ENCODE peak calls at places on chromosomes 11 and 22, in ten cellular contexts. K, J, H, D, V, X, R, F, C and N are unnamed samples. For H3K4me1, the result is how much of the 10 kb centered on the place peaks cover.

GRCh38 chr22:20996031-20996410 is 5.9 kb downstream of the THAP7 start:
- DNase-seq in K (no peak), J (no peak), H (no peak), D (no peak), V (no peak), X (no peak), R (no peak), F (no peak), C (no peak), N (no peak)

GRCh38 chr11:103673773-103674172 is 362.7 kb upstream of the DDI1 start:
- DNase-seq in K (no peak), J (no peak), H (no peak), D (no peak), V (no peak), X (no peak), R (peak), F (no peak), C (peak), N (no peak)

GRCh38 chr11:99015634-99016454 is 4.9 kb upstream of the CNTN5 start:
- DNase-seq in K (no peak), J (peak), H (peak), D (no peak), V (peak), X (no peak), R (peak), F (no peak), C (peak), N (no peak)

GRCh38 chr22:44395116-44396005 is 82.6 kb upstream of the SHISAL1 start:
- DNase-seq in K (no peak), J (no peak), H (no peak), D (no peak), V (no peak), X (peak), R (no peak), F (no peak), C (no peak), N (no peak)

GRCh38 chr11:89487016-89487415 is 4.2 kb downstream of the NOX4 start:
- DNase-seq in K (no peak), J (no peak), H (no peak), D (no peak), V (no peak), X (no peak), R (no peak), F (no peak), C (peak), N (no peak)

GRCh38 chr11:85844439-85845051 is 10.6 kb upstream of the CCDC83 start:
- DNase-seq in K (no peak), J (no peak), H (peak), D (no peak), V (no peak), X (no peak), R (no peak), F (no peak), C (peak), N (no peak)

GRCh38 chr11:43904737-43905515 is 24.3 kb downstream of the ALKBH3 start:
- DNase-seq in K (no peak), J (no peak), H (peak), D (no peak), V (no peak), X (no peak), R (peak), F (no peak), C (peak), N (no peak)

GRCh38 chr11:92453055-92453454 is 228.4 kb downstream of the FAT3 start:
- DNase-seq in K (no peak), J (no peak), H (peak), D (no peak), V (no peak), X (no peak), R (peak), F (no peak), C (peak), N (no peak)

GRCh38 chr11:75813622-75814039 is 1.4 kb upstream of the UVRAG start:
- DNase-seq in K (no peak), J (no peak), H (peak), D (no peak), V (no peak), X (no peak), R (no peak), F (no peak), C (peak), N (no peak)

GRCh38 chr11:80702264-80702663 is 1261.4 kb upstream of the TENM4 start:
- DNase-seq in K (no peak), J (no peak), H (peak), D (no peak), V (no peak), X (no peak), R (no peak), F (no peak), C (no peak), N (no peak)

GRCh38 chr11:117936973-117937372 is 7.8 kb upstream of the TMPRSS13 start:
- DNase-seq in K (no peak), J (no peak), H (no peak), D (no peak), V (no peak), X (no peak), R (no peak), F (no peak), C (no peak), N (no peak)

GRCh38 chr22:26921726-26922125 is 264.3 kb downstream of the MIAT start:
- DNase-seq in K (no peak), J (no peak), H (no peak), D (no peak), V (no peak), X (no peak), R (no peak), F (no peak), C (no peak), N (no peak)

GRCh38 chr11:35629914-35630313 is 11.7 kb downstream of the FJX1 start:
- DNase-seq in K (no peak), J (no peak), H (peak), D (no peak), V (no peak), X (peak), R (peak), F (no peak), C (peak), N (no peak)

GRCh38 chr11:44030276-44030932 is 17.4 kb upstream of the ACCSL start:
- DNase-seq in K (no peak), J (peak), H (no peak), D (no peak), V (peak), X (peak), R (peak), F (peak), C (peak), N (peak)

GRCh38 chr11:67300756-67301312 is 2.5 kb upstream of the SSH3 start:
- DNase-seq in K (no peak), J (no peak), H (no peak), D (no peak), V (no peak), X (no peak), R (no peak), F (peak), C (no peak), N (no peak)

GRCh38 chr11:118658372-118659313 is 20.8 kb downstream of the TREH start:
- DNase-seq in K (no peak), J (no peak), H (no peak), D (no peak), V (no peak), X (no peak), R (peak), F (no peak), C (peak), N (no peak)

GRCh38 chr11:25794804-25795203 is 537.1 kb upstream of the ANO3 start:
- DNase-seq in K (no peak), J (no peak), H (no peak), D (no peak), V (no peak), X (no peak), R (no peak), F (no peak), C (no peak), N (no peak)

GRCh38 chr11:117998664-117999353 is 12.6 kb downstream of the IL10RA start:
- DNase-seq in K (no peak), J (no peak), H (no peak), D (no peak), V (no peak), X (no peak), R (no peak), F (no peak), C (no peak), N (no peak)

GRCh38 chr11:68546555-68546954 is 86.0 kb downstream of the PPP6R3 start:
- DNase-seq in K (no peak), J (no peak), H (no peak), D (no peak), V (no peak), X (no peak), R (no peak), F (no peak), C (peak), N (no peak)

GRCh38 chr11:77081976-77082836 is 15.4 kb downstream of the CAPN5 start:
- DNase-seq in K (no peak), J (no peak), H (no peak), D (no peak), V (no peak), X (peak), R (no peak), F (peak), C (no peak), N (no peak)

GRCh38 chr22:43827926-43828710 is 16.0 kb upstream of the EFCAB6 start:
- DNase-seq in K (no peak), J (no peak), H (no peak), D (no peak), V (no peak), X (peak), R (no peak), F (no peak), C (peak), N (no peak)

GRCh38 chr11:75032550-75032935 is 43.8 kb downstream of the NEU3 start:
- DNase-seq in K (no peak), J (no peak), H (no peak), D (no peak), V (no peak), X (no peak), R (no peak), F (no peak), C (no peak), N (no peak)

GRCh38 chr11:43852057-43852636 is 28.5 kb upstream of the ALKBH3 start:
- DNase-seq in K (peak), J (peak), H (peak), D (peak), V (peak), X (peak), R (peak), F (peak), C (peak), N (peak)

GRCh38 chr11:35943761-35944502 is at the start of gene LDLRAD3:
- DNase-seq in K (peak), J (peak), H (peak), D (peak), V (peak), X (peak), R (peak), F (peak), C (peak), N (peak)

GRCh38 chr11:69382131-69383128 is 88.5 kb downstream of the MYEOV start:
- DNase-seq in K (no peak), J (no peak), H (no peak), D (no peak), V (no peak), X (peak), R (peak), F (peak), C (peak), N (peak)

GRCh38 chr11:88644724-88645123 is 307.2 kb upstream of the CTSC start:
- DNase-seq in K (no peak), J (no peak), H (no peak), D (no peak), V (no peak), X (no peak), R (no peak), F (no peak), C (no peak), N (no peak)

GRCh38 chr11:130602700-130603584 is 154.5 kb downstream of the ADAMTS15 start:
- DNase-seq in K (no peak), J (no peak), H (no peak), D (no peak), V (no peak), X (no peak), R (no peak), F (no peak), C (no peak), N (no peak)

GRCh38 chr11:818396-819128 is at the start of gene PNPLA2:
- DNase-seq in K (no peak), J (no peak), H (peak), D (no peak), V (no peak), X (no peak), R (peak), F (peak), C (peak), N (no peak)

GRCh38 chr22:26139320-26139719 is 29.9 kb upstream of the SEZ6L start:
- DNase-seq in K (no peak), J (no peak), H (peak), D (no peak), V (no peak), X (no peak), R (no peak), F (no peak), C (no peak), N (peak)

GRCh38 chr11:94519478-94520084 is 7.3 kb downstream of the C11orf97 start:
- DNase-seq in K (no peak), J (peak), H (no peak), D (no peak), V (peak), X (no peak), R (peak), F (no peak), C (peak), N (no peak)

GRCh38 chr11:116871248-116871647 is 33.8 kb upstream of the APOA1 start:
- DNase-seq in K (no peak), J (no peak), H (peak), D (no peak), V (no peak), X (no peak), R (peak), F (no peak), C (peak), N (peak)

GRCh38 chr11:101862410-101863233 is 52.2 kb upstream of the CEP126 start:
- DNase-seq in K (no peak), J (peak), H (peak), D (no peak), V (peak), X (no peak), R (peak), F (no peak), C (peak), N (no peak)

GRCh38 chr11:101864098-101864497 is 50.7 kb upstream of the CEP126 start:
- DNase-seq in K (no peak), J (no peak), H (no peak), D (no peak), V (no peak), X (no peak), R (no peak), F (no peak), C (no peak), N (no peak)

GRCh38 chr11:101860694-101861371 is 54.0 kb upstream of the CEP126 start:
- DNase-seq in K (peak), J (peak), H (peak), D (peak), V (peak), X (no peak), R (peak), F (peak), C (peak), N (peak)

GRCh38 chr11:101866619-101867491 is 48.0 kb upstream of the CEP126 start:
- DNase-seq in K (no peak), J (no peak), H (peak), D (no peak), V (no peak), X (no peak), R (peak), F (no peak), C (peak), N (no peak)

GRCh38 chr11:101863361-101863760 is 51.4 kb upstream of the CEP126 start:
- DNase-seq in K (no peak), J (no peak), H (no peak), D (no peak), V (no peak), X (no peak), R (peak), F (no peak), C (peak), N (no peak)
- H3K4me3 ChIP-seq in K (no peak), J (no peak), H (no peak), D (no peak), V (no peak), X (no peak), R (no peak), F (no peak), C (peak), N (no peak)

GRCh38 chr22:37503183-37503683 is 16.0 kb downstream of the CARD10 start:
- DNase-seq in K (no peak), J (no peak), H (no peak), D (no peak), V (no peak), X (no peak), R (no peak), F (no peak), C (no peak), N (no peak)
- H3K4me1 ChIP-seq in K (under half), J (under half), H (half or more), D (under half), V (under half), X (under half), R (under half), F (half or more), C (under half), N (half or more)

GRCh38 chr11:70474710-70475109 is 76.4 kb downstream of the CTTN start:
- DNase-seq in K (no peak), J (no peak), H (no peak), D (no peak), V (no peak), X (no peak), R (no peak), F (no peak), C (no peak), N (no peak)
- H3K4me3 ChIP-seq in K (no peak), J (no peak), H (no peak), D (no peak), V (no peak), X (no peak), R (no peak), F (no peak), C (no peak), N (no peak)

GRCh38 chr11:12119502-12119901 is 9.1 kb downstream of the MICAL2 start:
- DNase-seq in K (no peak), J (no peak), H (no peak), D (no peak), V (no peak), X (no peak), R (no peak), F (no peak), C (no peak), N (no peak)

GRCh38 chr11:12118940-12119339 is 8.6 kb downstream of the MICAL2 start:
- DNase-seq in K (no peak), J (no peak), H (no peak), D (no peak), V (no peak), X (no peak), R (no peak), F (no peak), C (no peak), N (no peak)

GRCh38 chr11:12116425-12117032 is 6.1 kb downstream of the MICAL2 start:
- DNase-seq in K (no peak), J (no peak), H (no peak), D (no peak), V (no peak), X (no peak), R (no peak), F (no peak), C (no peak), N (no peak)

GRCh38 chr11:12114487-12115033 is 4.2 kb downstream of the MICAL2 start:
- DNase-seq in K (no peak), J (no peak), H (no peak), D (no peak), V (no peak), X (no peak), R (peak), F (no peak), C (no peak), N (peak)

DNA sequence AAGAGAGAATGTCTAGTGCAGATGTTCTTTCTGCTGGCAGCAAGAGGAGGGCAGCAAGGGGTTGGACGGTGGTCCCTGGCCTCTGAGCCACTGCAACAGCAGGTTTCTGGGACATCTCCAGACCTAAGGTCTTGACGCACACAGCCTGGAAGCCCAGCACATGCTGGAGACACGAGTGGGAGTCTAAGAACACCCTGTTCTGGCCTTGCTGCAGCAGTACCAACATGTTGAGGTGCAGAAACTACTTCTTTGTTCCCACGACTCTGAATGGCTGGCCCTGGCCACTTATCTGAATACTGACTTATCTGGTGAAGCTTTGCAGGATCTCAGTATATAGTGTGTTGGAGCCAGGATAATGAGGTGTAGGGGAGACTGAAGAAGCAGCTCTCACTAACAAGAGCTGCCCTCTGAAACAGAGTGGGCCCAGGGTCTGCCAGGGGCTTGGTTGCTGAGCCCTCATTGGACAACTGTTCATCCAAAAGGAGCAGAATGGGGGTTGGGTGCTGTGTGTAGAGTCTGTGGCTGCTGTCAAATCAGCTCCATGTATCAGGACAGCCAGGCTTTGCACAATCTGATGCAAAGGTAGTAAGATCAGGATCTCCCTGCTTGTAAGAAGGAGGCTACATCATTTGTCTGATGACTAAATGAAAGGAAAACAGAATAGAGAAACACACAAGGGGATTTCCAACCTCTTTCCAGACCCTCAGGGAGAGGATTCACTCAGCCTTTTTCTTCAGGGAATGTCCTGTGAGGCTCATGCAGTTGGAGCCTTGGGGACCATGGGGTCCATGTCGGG is 7.0 kb downstream of the MICAL2 start:
- DNase-seq in K (no peak), J (no peak), H (peak), D (no peak), V (no peak), X (no peak), R (no peak), F (no peak), C (no peak), N (no peak)
- H3K4me1 ChIP-seq in K (under half), J (under half), H (half or more), D (under half), V (under half), X (under half), R (under half), F (under half), C (under half), N (half or more)

GRCh38 chr22:24310969-24311368 is 40.3 kb downstream of the SPECC1L start:
- DNase-seq in K (no peak), J (no peak), H (no peak), D (no peak), V (no peak), X (no peak), R (no peak), F (no peak), C (no peak), N (no peak)

GRCh38 chr22:24319451-24319850 is 48.8 kb downstream of the SPECC1L start:
- DNase-seq in K (no peak), J (no peak), H (no peak), D (no peak), V (no peak), X (no peak), R (peak), F (no peak), C (no peak), N (no peak)

DNA sequence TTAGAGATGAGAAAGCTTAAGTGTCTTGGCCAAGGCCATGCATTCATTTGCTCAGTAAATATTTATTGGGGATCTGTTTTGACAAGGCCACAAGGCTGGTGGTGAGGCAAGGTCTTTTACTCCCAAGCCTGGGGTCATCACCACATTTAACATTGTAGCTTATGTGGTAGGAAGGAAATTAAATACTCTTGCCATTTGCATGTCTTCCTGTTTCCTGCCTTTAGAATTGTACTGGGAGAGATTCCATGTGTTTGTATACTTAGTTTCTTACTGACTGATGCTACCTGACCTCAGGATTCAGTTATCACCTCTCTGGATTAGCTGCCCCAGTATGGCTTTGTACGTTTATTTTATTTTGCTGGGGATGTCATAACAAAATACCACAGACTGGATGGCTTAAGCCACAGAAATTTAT is 44.7 kb downstream of the SPECC1L start:
- DNase-seq in K (no peak), J (no peak), H (no peak), D (no peak), V (no peak), X (no peak), R (peak), F (no peak), C (no peak), N (no peak)
- H3K4me3 ChIP-seq in K (no peak), J (no peak), H (no peak), D (no peak), V (no peak), X (no peak), R (no peak), F (no peak), C (no peak), N (no peak)

GRCh38 chr11:12287374-12288211 is 89.8 kb upstream of the PARVA start:
- DNase-seq in K (peak), J (peak), H (peak), D (no peak), V (peak), X (peak), R (peak), F (peak), C (peak), N (peak)
- H3K4me1 ChIP-seq in K (under half), J (under half), H (half or more), D (under half), V (under half), X (under half), R (under half), F (under half), C (half or more), N (under half)

GRCh38 chr22:19522190-19522880 is 1.9 kb downstream of the CLDN5 start:
- DNase-seq in K (no peak), J (no peak), H (no peak), D (no peak), V (no peak), X (no peak), R (no peak), F (no peak), C (no peak), N (peak)

GRCh38 chr22:19519041-19519926 is 4.9 kb downstream of the CLDN5 start:
- DNase-seq in K (no peak), J (no peak), H (no peak), D (no peak), V (no peak), X (no peak), R (no peak), F (no peak), C (no peak), N (no peak)

GRCh38 chr22:19520007-19520406 is 4.2 kb downstream of the CLDN5 start:
- DNase-seq in K (no peak), J (no peak), H (no peak), D (no peak), V (no peak), X (no peak), R (no peak), F (no peak), C (no peak), N (no peak)

GRCh38 chr22:19522881-19523239 is 1.4 kb downstream of the CLDN5 start:
- DNase-seq in K (no peak), J (no peak), H (no peak), D (no peak), V (no peak), X (no peak), R (no peak), F (no peak), C (no peak), N (no peak)

GRCh38 chr22:19520566-19521305 is 3.5 kb downstream of the CLDN5 start:
- DNase-seq in K (no peak), J (no peak), H (no peak), D (no peak), V (no peak), X (no peak), R (no peak), F (no peak), C (no peak), N (no peak)
- H3K4me3 ChIP-seq in K (no peak), J (no peak), H (no peak), D (no peak), V (no peak), X (no peak), R (no peak), F (peak), C (no peak), N (peak)